ENCODE peak calls at places on chromosomes 1 and 21, in ten cellular contexts. H, D, S, R, Q, L, B, O, Z and U are unnamed samples.

GRCh38 chr1:189751311-189751710 is 726.4 kb downstream of the BRINP3 start:
- DNase-seq in L (no peak), S (no peak), Q (no peak), H (no peak), B (no peak), Z (no peak), D (no peak), O (no peak), R (no peak), U (no peak)

GRCh38 chr1:22812993-22813790 is 102.6 kb downstream of the EPHB2 start:
- DNase-seq in R (no peak), S (no peak), Q (no peak), H (no peak), B (no peak), D (no peak), O (no peak), L (no peak), Z (no peak), U (no peak)

GRCh38 chr1:197671140-197671539 is 104.1 kb downstream of the DENND1B start:
- DNase-seq in D (no peak), S (no peak), L (no peak), Q (no peak), H (no peak), O (no peak), Z (no peak), R (no peak), B (no peak), U (no peak)

GRCh38 chr1:63454269-63454668 is 68.8 kb downstream of the ITGB3BP start:
- DNase-seq in O (no peak), L (no peak), Z (no peak), S (no peak), H (no peak), D (no peak), R (no peak), Q (no peak), B (no peak), U (peak)

GRCh38 chr1:87044840-87045239 is 130.4 kb downstream of the HS2ST1 start:
- DNase-seq in H (no peak), S (no peak), Q (no peak), O (no peak), B (no peak), Z (no peak), R (no peak), D (no peak), L (no peak), U (no peak)

GRCh38 chr1:195664628-195665027 is 943.6 kb downstream of the KCNT2 start:
- DNase-seq in D (no peak), R (no peak), Q (no peak), H (no peak), B (no peak), S (no peak), O (no peak), Z (no peak), L (no peak), U (no peak)

GRCh38 chr1:160093069-160093395 is 5.4 kb downstream of the IGSF8 start:
- DNase-seq in H (peak), Z (no peak), O (no peak), D (no peak), S (no peak), Q (no peak), L (no peak), R (no peak), B (no peak), U (no peak)

GRCh38 chr1:227901906-227902640 is 45.7 kb downstream of the WNT9A start:
- DNase-seq in B (no peak), D (no peak), O (no peak), S (no peak), Q (no peak), H (no peak), L (no peak), Z (peak), R (peak), U (peak)

GRCh38 chr1:89833183-89834077 is 12.6 kb downstream of the LRRC8D start:
- DNase-seq in R (no peak), B (no peak), Q (no peak), L (no peak), S (no peak), D (no peak), O (no peak), H (no peak), Z (peak), U (no peak)

GRCh38 chr1:39173995-39174380 is 30.5 kb upstream of the MACF1 start:
- DNase-seq in B (no peak), L (no peak), O (no peak), Q (no peak), R (no peak), H (no peak), Z (no peak), D (no peak), S (no peak), U (no peak)

GRCh38 chr1:214418380-214418779 is 133.0 kb downstream of the PTPN14 start:
- DNase-seq in L (no peak), Q (no peak), S (no peak), H (no peak), R (no peak), D (no peak), O (no peak), Z (no peak), B (no peak), U (no peak)

GRCh38 chr1:32988665-32989064 is 24.1 kb upstream of the RNF19B start:
- DNase-seq in R (no peak), B (no peak), D (no peak), L (no peak), Q (no peak), O (no peak), H (no peak), Z (no peak), S (peak), U (no peak)

GRCh38 chr1:87091425-87091824 is 177.0 kb downstream of the HS2ST1 start:
- DNase-seq in O (no peak), H (no peak), Z (no peak), S (no peak), R (no peak), L (no peak), Q (no peak), D (no peak), B (no peak), U (no peak)

GRCh38 chr1:55572878-55573734 is 357.9 kb upstream of the USP24 start:
- DNase-seq in H (no peak), L (no peak), Q (no peak), D (no peak), O (no peak), R (no peak), Z (no peak), S (no peak), B (no peak), U (peak)

GRCh38 chr1:145979746-145980435 is 15.4 kb downstream of the POLR3GL start:
- DNase-seq in Q (no peak), L (no peak), O (no peak), H (no peak), R (no peak), B (no peak), D (no peak), Z (no peak), S (peak), U (no peak)

GRCh38 chr1:115184951-115185331 is 95.6 kb upstream of the TSPAN2 start:
- DNase-seq in H (no peak), R (no peak), Q (no peak), Z (no peak), L (no peak), O (no peak), D (no peak), B (no peak), S (no peak), U (no peak)

GRCh38 chr1:210901981-210902770 is 231.8 kb downstream of the KCNH1 start:
- DNase-seq in L (no peak), D (no peak), B (no peak), R (no peak), Z (no peak), H (no peak), Q (no peak), O (no peak), S (no peak), U (no peak)

GRCh38 chr1:230308039-230308438 is 118.1 kb downstream of the PGBD5 start:
- DNase-seq in H (peak), B (no peak), R (no peak), L (no peak), S (peak), Q (no peak), Z (no peak), D (no peak), O (no peak), U (peak)

GRCh38 chr1:68104155-68104554 is 53.7 kb upstream of the DIRAS3 start:
- DNase-seq in R (no peak), O (no peak), Q (no peak), B (no peak), S (no peak), L (no peak), Z (no peak), D (no peak), H (no peak), U (no peak)

GRCh38 chr21:46057710-46058241 is 40.1 kb upstream of the COL6A2 start:
- DNase-seq in R (peak), O (no peak), S (no peak), Z (no peak), D (no peak), Q (peak), B (no peak), H (no peak), L (no peak), U (no peak)

GRCh38 chr1:247749870-247750269 is 1.9 kb upstream of the OR14A2 start:
- DNase-seq in S (no peak), H (no peak), Q (no peak), D (no peak), R (no peak), B (no peak), L (no peak), O (no peak), Z (no peak), U (no peak)

GRCh38 chr1:198056255-198056654 is 100.5 kb upstream of the NEK7 start:
- DNase-seq in L (no peak), Z (peak), B (no peak), H (no peak), S (no peak), D (no peak), O (peak), Q (peak), R (peak), U (no peak)

GRCh38 chr1:95380909-95381308 is 146.9 kb downstream of the RWDD3 start:
- DNase-seq in B (no peak), H (no peak), Z (no peak), L (no peak), Q (no peak), D (no peak), O (no peak), S (no peak), R (no peak), U (no peak)

GRCh38 chr1:209435654-209436566 is 147.6 kb upstream of the CAMK1G start:
- DNase-seq in R (peak), D (peak), S (peak), L (no peak), O (peak), H (no peak), B (no peak), Q (peak), Z (peak), U (peak)

GRCh38 chr21:41980561-41980960 is 26.7 kb upstream of the C2CD2 start:
- DNase-seq in B (no peak), L (no peak), S (no peak), Z (no peak), O (no peak), D (no peak), R (no peak), H (no peak), Q (no peak), U (no peak)

GRCh38 chr1:10402729-10403274 is 3.9 kb downstream of the PGD start:
- DNase-seq in D (no peak), O (no peak), Q (no peak), B (no peak), Z (no peak), H (no peak), L (no peak), S (no peak), R (no peak), U (no peak)

GRCh38 chr1:6007318-6008083 is 15.3 kb upstream of the NPHP4 start:
- DNase-seq in L (no peak), Q (no peak), O (peak), S (no peak), D (no peak), B (no peak), Z (no peak), R (no peak), H (no peak), U (peak)

GRCh38 chr21:14545906-14546480 is at the start of gene SAMSN1:
- DNase-seq in B (peak), Z (no peak), S (no peak), H (no peak), O (peak), D (no peak), Q (no peak), R (no peak), L (peak), U (no peak)

GRCh38 chr1:223742861-223743517 is 30.6 kb downstream of the CAPN2 start:
- DNase-seq in S (no peak), B (no peak), Q (no peak), R (no peak), Z (no peak), O (no peak), D (peak), L (no peak), H (no peak), U (no peak)

GRCh38 chr1:53524428-53525400 is 65.5 kb downstream of the DMRTB1 start:
- DNase-seq in S (no peak), D (no peak), R (no peak), L (no peak), H (no peak), Z (no peak), B (no peak), Q (no peak), O (no peak), U (peak)

GRCh38 chr21:38984982-38985422 is 179.3 kb downstream of the ETS2 start:
- DNase-seq in R (no peak), H (no peak), O (no peak), L (no peak), S (no peak), B (no peak), D (no peak), Q (no peak), Z (no peak), U (peak)

GRCh38 chr1:6889875-6890480 is 104.7 kb downstream of the CAMTA1 start:
- DNase-seq in L (peak), R (peak), S (peak), Z (peak), B (no peak), Q (peak), D (no peak), O (peak), H (no peak), U (peak)

GRCh38 chr1:230682882-230683610 is 30.9 kb downstream of the AGT start:
- DNase-seq in S (no peak), L (no peak), R (no peak), Q (no peak), D (no peak), O (no peak), Z (no peak), H (no peak), B (no peak), U (no peak)

GRCh38 chr1:241828576-241828975 is 19.4 kb upstream of the EXO1 start:
- DNase-seq in H (no peak), S (no peak), L (no peak), B (no peak), Q (no peak), D (no peak), O (no peak), R (no peak), Z (no peak), U (peak)

GRCh38 chr1:94679336-94680007 is 137.9 kb upstream of the F3 start:
- DNase-seq in B (no peak), Z (no peak), O (no peak), R (no peak), H (no peak), L (no peak), D (no peak), Q (no peak), S (peak), U (no peak)

GRCh38 chr1:157782946-157783345 is 6.0 kb upstream of the FCRL2 start:
- DNase-seq in L (no peak), D (no peak), B (no peak), S (no peak), Q (no peak), R (no peak), H (no peak), Z (no peak), O (no peak), U (no peak)

GRCh38 chr1:228397966-228398365 is 8.7 kb downstream of the TRIM11 start:
- DNase-seq in R (no peak), Q (no peak), D (no peak), S (no peak), H (no peak), O (no peak), L (no peak), Z (no peak), B (no peak), U (no peak)

GRCh38 chr1:29696656-29697390 is 460.5 kb downstream of the PTPRU start:
- DNase-seq in Z (no peak), R (no peak), D (no peak), H (no peak), Q (no peak), L (no peak), B (no peak), O (no peak), S (no peak), U (no peak)

GRCh38 chr1:244709491-244710368 is 56.8 kb downstream of the DESI2 start:
- DNase-seq in Q (no peak), Z (no peak), D (no peak), B (no peak), R (no peak), L (no peak), S (no peak), H (no peak), O (no peak), U (no peak)

GRCh38 chr1:40381268-40382109 is 8.0 kb downstream of the SMAP2 start:
- DNase-seq in Q (no peak), S (no peak), L (no peak), D (no peak), R (no peak), B (no peak), O (no peak), Z (no peak), H (no peak), U (no peak)